ENCODE peak calls at places on chromosome 10, in six cellular contexts. One of them, this sample, is unnamed.

GRCh38 chr10:126373137-126373536 is 15.1 kb downstream of the ADAM12 start:
- DNase-seq in Daoy: no peak
- DNase-seq in effector memory CD8-positive, alpha-beta T cell: no peak
- DNase-seq in body of pancreas: no peak
- DNase-seq in stimulated activated CD4-positive, alpha-beta T cell treated with anti-CD3 and anti-CD28 coated beads, Interleukin-1b, Interleukin-23, amount 100 ng/mL, for 1 hour: no peak
- DNase-seq in activated effector memory CD4-positive, alpha-beta T cell treated with anti-CD3 and anti-CD28 coated beads, Interleukin-2, amount 50 U/mL, for 16 hours: no peak
- DNase-seq in this sample: no peak

GRCh38 chr10:75191821-75192568 is 18.6 kb upstream of the VDAC2 start:
- DNase-seq in Daoy: peak
- DNase-seq in effector memory CD8-positive, alpha-beta T cell: no peak
- DNase-seq in body of pancreas: peak
- DNase-seq in stimulated activated CD4-positive, alpha-beta T cell treated with anti-CD3 and anti-CD28 coated beads, Interleukin-1b, Interleukin-23, amount 100 ng/mL, for 1 hour: no peak
- DNase-seq in activated effector memory CD4-positive, alpha-beta T cell treated with anti-CD3 and anti-CD28 coated beads, Interleukin-2, amount 50 U/mL, for 16 hours: no peak
- DNase-seq in this sample: peak

GRCh38 chr10:25858076-25858475 is 76.0 kb upstream of the MYO3A start:
- DNase-seq in Daoy: no peak
- DNase-seq in effector memory CD8-positive, alpha-beta T cell: no peak
- DNase-seq in body of pancreas: no peak
- DNase-seq in stimulated activated CD4-positive, alpha-beta T cell treated with anti-CD3 and anti-CD28 coated beads, Interleukin-1b, Interleukin-23, amount 100 ng/mL, for 1 hour: no peak
- DNase-seq in activated effector memory CD4-positive, alpha-beta T cell treated with anti-CD3 and anti-CD28 coated beads, Interleukin-2, amount 50 U/mL, for 16 hours: no peak
- DNase-seq in this sample: no peak

GRCh38 chr10:30432631-30433285 is 1.2 kb upstream of the MAP3K8 start:
- DNase-seq in Daoy: no peak
- DNase-seq in effector memory CD8-positive, alpha-beta T cell: no peak
- DNase-seq in body of pancreas: peak
- DNase-seq in stimulated activated CD4-positive, alpha-beta T cell treated with anti-CD3 and anti-CD28 coated beads, Interleukin-1b, Interleukin-23, amount 100 ng/mL, for 1 hour: no peak
- DNase-seq in activated effector memory CD4-positive, alpha-beta T cell treated with anti-CD3 and anti-CD28 coated beads, Interleukin-2, amount 50 U/mL, for 16 hours: no peak
- DNase-seq in this sample: no peak

GRCh38 chr10:126179637-126180036 is 208.6 kb downstream of the ADAM12 start:
- DNase-seq in Daoy: no peak
- DNase-seq in effector memory CD8-positive, alpha-beta T cell: no peak
- DNase-seq in body of pancreas: no peak
- DNase-seq in stimulated activated CD4-positive, alpha-beta T cell treated with anti-CD3 and anti-CD28 coated beads, Interleukin-1b, Interleukin-23, amount 100 ng/mL, for 1 hour: no peak
- DNase-seq in activated effector memory CD4-positive, alpha-beta T cell treated with anti-CD3 and anti-CD28 coated beads, Interleukin-2, amount 50 U/mL, for 16 hours: no peak
- DNase-seq in this sample: no peak

GRCh38 chr10:15585303-15585715 is 134.4 kb downstream of the ITGA8 start:
- DNase-seq in Daoy: peak
- DNase-seq in effector memory CD8-positive, alpha-beta T cell: no peak
- DNase-seq in body of pancreas: peak
- DNase-seq in stimulated activated CD4-positive, alpha-beta T cell treated with anti-CD3 and anti-CD28 coated beads, Interleukin-1b, Interleukin-23, amount 100 ng/mL, for 1 hour: no peak
- DNase-seq in activated effector memory CD4-positive, alpha-beta T cell treated with anti-CD3 and anti-CD28 coated beads, Interleukin-2, amount 50 U/mL, for 16 hours: peak
- DNase-seq in this sample: peak

GRCh38 chr10:91198781-91199180 is 21.7 kb upstream of the PCGF5 start:
- DNase-seq in Daoy: peak
- DNase-seq in effector memory CD8-positive, alpha-beta T cell: no peak
- DNase-seq in body of pancreas: no peak
- DNase-seq in stimulated activated CD4-positive, alpha-beta T cell treated with anti-CD3 and anti-CD28 coated beads, Interleukin-1b, Interleukin-23, amount 100 ng/mL, for 1 hour: no peak
- DNase-seq in activated effector memory CD4-positive, alpha-beta T cell treated with anti-CD3 and anti-CD28 coated beads, Interleukin-2, amount 50 U/mL, for 16 hours: no peak
- DNase-seq in this sample: peak

GRCh38 chr10:124949543-124949942 is 7.6 kb downstream of the ZRANB1 start:
- DNase-seq in Daoy: no peak
- DNase-seq in effector memory CD8-positive, alpha-beta T cell: no peak
- DNase-seq in body of pancreas: no peak
- DNase-seq in stimulated activated CD4-positive, alpha-beta T cell treated with anti-CD3 and anti-CD28 coated beads, Interleukin-1b, Interleukin-23, amount 100 ng/mL, for 1 hour: no peak
- DNase-seq in activated effector memory CD4-positive, alpha-beta T cell treated with anti-CD3 and anti-CD28 coated beads, Interleukin-2, amount 50 U/mL, for 16 hours: no peak
- DNase-seq in this sample: no peak

GRCh38 chr10:61841338-61841875 is 60.1 kb upstream of the ARID5B start:
- DNase-seq in Daoy: no peak
- DNase-seq in effector memory CD8-positive, alpha-beta T cell: no peak
- DNase-seq in body of pancreas: no peak
- DNase-seq in stimulated activated CD4-positive, alpha-beta T cell treated with anti-CD3 and anti-CD28 coated beads, Interleukin-1b, Interleukin-23, amount 100 ng/mL, for 1 hour: no peak
- DNase-seq in activated effector memory CD4-positive, alpha-beta T cell treated with anti-CD3 and anti-CD28 coated beads, Interleukin-2, amount 50 U/mL, for 16 hours: no peak
- DNase-seq in this sample: no peak

GRCh38 chr10:24384954-24385353 is 176.0 kb downstream of the KIAA1217 start:
- DNase-seq in Daoy: no peak
- DNase-seq in effector memory CD8-positive, alpha-beta T cell: no peak
- DNase-seq in body of pancreas: no peak
- DNase-seq in stimulated activated CD4-positive, alpha-beta T cell treated with anti-CD3 and anti-CD28 coated beads, Interleukin-1b, Interleukin-23, amount 100 ng/mL, for 1 hour: no peak
- DNase-seq in activated effector memory CD4-positive, alpha-beta T cell treated with anti-CD3 and anti-CD28 coated beads, Interleukin-2, amount 50 U/mL, for 16 hours: no peak
- DNase-seq in this sample: no peak

GRCh38 chr10:102643346-102644065 is 773 bp upstream of the TRIM8 start:
- DNase-seq in Daoy: peak
- DNase-seq in effector memory CD8-positive, alpha-beta T cell: peak
- DNase-seq in body of pancreas: peak
- DNase-seq in stimulated activated CD4-positive, alpha-beta T cell treated with anti-CD3 and anti-CD28 coated beads, Interleukin-1b, Interleukin-23, amount 100 ng/mL, for 1 hour: no peak
- DNase-seq in activated effector memory CD4-positive, alpha-beta T cell treated with anti-CD3 and anti-CD28 coated beads, Interleukin-2, amount 50 U/mL, for 16 hours: peak
- DNase-seq in this sample: peak

GRCh38 chr10:18616337-18616736 is 35.0 kb downstream of the NSUN6 start:
- DNase-seq in Daoy: no peak
- DNase-seq in effector memory CD8-positive, alpha-beta T cell: no peak
- DNase-seq in body of pancreas: no peak
- DNase-seq in stimulated activated CD4-positive, alpha-beta T cell treated with anti-CD3 and anti-CD28 coated beads, Interleukin-1b, Interleukin-23, amount 100 ng/mL, for 1 hour: no peak
- DNase-seq in activated effector memory CD4-positive, alpha-beta T cell treated with anti-CD3 and anti-CD28 coated beads, Interleukin-2, amount 50 U/mL, for 16 hours: no peak
- DNase-seq in this sample: no peak

GRCh38 chr10:89301721-89302445 is at the start of gene IFIT2:
- DNase-seq in Daoy: peak
- DNase-seq in effector memory CD8-positive, alpha-beta T cell: peak
- DNase-seq in body of pancreas: peak
- DNase-seq in stimulated activated CD4-positive, alpha-beta T cell treated with anti-CD3 and anti-CD28 coated beads, Interleukin-1b, Interleukin-23, amount 100 ng/mL, for 1 hour: no peak
- DNase-seq in activated effector memory CD4-positive, alpha-beta T cell treated with anti-CD3 and anti-CD28 coated beads, Interleukin-2, amount 50 U/mL, for 16 hours: peak
- DNase-seq in this sample: no peak

GRCh38 chr10:132632851-132633684 is 95.5 kb downstream of the INPP5A start:
- DNase-seq in Daoy: no peak
- DNase-seq in effector memory CD8-positive, alpha-beta T cell: no peak
- DNase-seq in body of pancreas: peak
- DNase-seq in stimulated activated CD4-positive, alpha-beta T cell treated with anti-CD3 and anti-CD28 coated beads, Interleukin-1b, Interleukin-23, amount 100 ng/mL, for 1 hour: no peak
- DNase-seq in activated effector memory CD4-positive, alpha-beta T cell treated with anti-CD3 and anti-CD28 coated beads, Interleukin-2, amount 50 U/mL, for 16 hours: no peak
- DNase-seq in this sample: no peak

GRCh38 chr10:42488416-42488815 is 150.0 kb downstream of the ZNF33B start:
- DNase-seq in Daoy: peak
- DNase-seq in effector memory CD8-positive, alpha-beta T cell: no peak
- DNase-seq in body of pancreas: no peak
- DNase-seq in stimulated activated CD4-positive, alpha-beta T cell treated with anti-CD3 and anti-CD28 coated beads, Interleukin-1b, Interleukin-23, amount 100 ng/mL, for 1 hour: no peak
- DNase-seq in activated effector memory CD4-positive, alpha-beta T cell treated with anti-CD3 and anti-CD28 coated beads, Interleukin-2, amount 50 U/mL, for 16 hours: no peak
- DNase-seq in this sample: peak

GRCh38 chr10:110522365-110522988 is 24.8 kb downstream of the DUSP5 start:
- DNase-seq in Daoy: peak
- DNase-seq in effector memory CD8-positive, alpha-beta T cell: no peak
- DNase-seq in body of pancreas: no peak
- DNase-seq in stimulated activated CD4-positive, alpha-beta T cell treated with anti-CD3 and anti-CD28 coated beads, Interleukin-1b, Interleukin-23, amount 100 ng/mL, for 1 hour: no peak
- DNase-seq in activated effector memory CD4-positive, alpha-beta T cell treated with anti-CD3 and anti-CD28 coated beads, Interleukin-2, amount 50 U/mL, for 16 hours: no peak
- DNase-seq in this sample: no peak